ENCODE peak calls at places on chromosomes 5 and 9, in seven cellular contexts. L is transverse colon; E is cardiac muscle cell; R is activated gamma-delta T cell treated with anti-CD3 and anti-CD28 coated beads, Interleukin-2, amount 50 U/mL, for 16 hours; B is lower lobe of right lung; G is GM12865; A is GM12864. Y is an unnamed sample.

GRCh38 chr9:4572184-4572826 is 82.0 kb downstream of the SLC1A1 start:
- DNase-seq in B (no peak), E (no peak), G (no peak), L (no peak), R (no peak), A (no peak), Y (no peak)

GRCh38 chr5:9437741-9438240 is 108.1 kb downstream of the SEMA5A start:
- DNase-seq in B (no peak), R (no peak), A (no peak), L (no peak), E (no peak), G (no peak), Y (no peak)

GRCh38 chr5:93598141-93598996 is 15.3 kb downstream of the NR2F1 start:
- DNase-seq in L (no peak), A (no peak), E (no peak), G (no peak), R (no peak), B (no peak), Y (no peak)

GRCh38 chr5:94693043-94693822 is 74.8 kb downstream of the SLF1 start:
- DNase-seq in B (no peak), A (no peak), G (peak; percentile 36), E (peak; percentile 52), L (no peak), R (no peak), Y (no peak)

GRCh38 chr5:10745133-10745532 is 15.9 kb downstream of the DAP start:
- DNase-seq in E (no peak), L (no peak), G (no peak), A (no peak), B (no peak), R (no peak), Y (no peak)

GRCh38 chr9:109699019-109699418 is 81.0 kb upstream of the PALM2AKAP2 start:
- DNase-seq in R (no peak), G (no peak), L (no peak), A (no peak), B (no peak), E (no peak), Y (no peak)

GRCh38 chr5:172403191-172403794 is 51.0 kb downstream of the SH3PXD2B start:
- DNase-seq in G (no peak), L (peak; percentile 63), B (no peak), A (no peak), E (peak; percentile 48), R (no peak), Y (no peak)

GRCh38 chr9:99146574-99146973 is 41.7 kb downstream of the TGFBR1 start:
- DNase-seq in L (no peak), B (no peak), E (no peak), A (no peak), R (no peak), G (no peak), Y (no peak)

GRCh38 chr5:1548702-1549523 is 25.2 kb upstream of the LPCAT1 start:
- DNase-seq in L (no peak), G (no peak), E (no peak), B (peak; percentile 43), R (no peak), A (no peak), Y (no peak)

GRCh38 chr9:95506692-95507455 is 9.9 kb downstream of the PTCH1 start:
- DNase-seq in L (peak; percentile 62), R (no peak), A (no peak), G (peak; percentile 50), B (no peak), E (peak; percentile 69), Y (peak; percentile 71)

GRCh38 chr5:66882592-66883227 is 286.5 kb downstream of the MAST4 start:
- DNase-seq in A (peak; percentile 15), B (no peak), L (no peak), G (peak; percentile 2), R (no peak), E (no peak), Y (no peak)

GRCh38 chr5:5954199-5954598 is 424.1 kb downstream of the MED10 start:
- DNase-seq in R (no peak), G (no peak), A (no peak), E (no peak), L (no peak), B (no peak), Y (no peak)

GRCh38 chr9:98775831-98776441 is 20.4 kb downstream of the ANKS6 start:
- DNase-seq in A (peak; percentile 34), G (peak; percentile 74), E (peak; percentile 81), B (no peak), L (no peak), R (peak; percentile 18), Y (no peak)

GRCh38 chr9:134325813-134326753 is at the start of gene RXRA:
- DNase-seq in E (peak; percentile 93), B (peak; percentile 90), A (no peak), L (peak; percentile 91), G (peak; percentile 45), R (peak; percentile 55), Y (peak; percentile 94)

GRCh38 chr5:107517185-107517868 is 153.4 kb downstream of the EFNA5 start:
- DNase-seq in A (no peak), E (no peak), R (no peak), G (peak; percentile 55), L (no peak), B (no peak), Y (no peak)

GRCh38 chr5:109718216-109718615 is 28.5 kb downstream of the MAN2A1 start:
- DNase-seq in G (no peak), R (no peak), B (no peak), A (no peak), L (no peak), E (no peak), Y (no peak)

GRCh38 chr9:72588336-72588735 is 66.9 kb downstream of the TMC1 start:
- DNase-seq in A (no peak), G (no peak), E (no peak), L (no peak), B (no peak), R (no peak), Y (no peak)

GRCh38 chr5:93990504-93991085 is 249.2 kb upstream of the POU5F2 start:
- DNase-seq in G (no peak), A (no peak), E (no peak), R (no peak), L (peak; percentile 30), B (no peak), Y (no peak)

GRCh38 chr5:169577966-169578365 is 5.6 kb upstream of the SPDL1 start:
- DNase-seq in E (peak; percentile 17), R (no peak), A (no peak), B (no peak), L (no peak), G (peak; percentile 23), Y (no peak)

GRCh38 chr5:88786217-88786560 is 96.8 kb downstream of the MEF2C start:
- DNase-seq in G (no peak), R (no peak), E (no peak), L (no peak), A (no peak), B (no peak), Y (no peak)

GRCh38 chr9:101849102-101849707 is 110.8 kb upstream of the GRIN3A start:
- DNase-seq in R (no peak), G (no peak), L (peak; percentile 26), B (no peak), A (no peak), E (no peak), Y (no peak)

GRCh38 chr9:111525056-111525977 is at the start of gene ZNF483:
- DNase-seq in R (peak; percentile 37), B (peak; percentile 85), E (peak; percentile 91), L (peak; percentile 71), G (peak; percentile 58), A (no peak), Y (peak; percentile 65)

GRCh38 chr5:133735346-133735745 is 123.0 kb upstream of the FSTL4 start:
- DNase-seq in A (no peak), B (no peak), L (no peak), G (no peak), E (no peak), R (no peak), Y (no peak)

GRCh38 chr9:130347036-130347435 is 81.5 kb downstream of the HMCN2 start:
- DNase-seq in G (no peak), B (no peak), L (no peak), A (no peak), E (no peak), R (no peak), Y (no peak)

GRCh38 chr5:55146543-55147151 is 13.3 kb upstream of the GPX8 start:
- DNase-seq in B (peak; percentile 61), E (peak; percentile 90), A (peak; percentile 34), R (peak; percentile 76), G (peak; percentile 79), L (peak; percentile 83), Y (peak; percentile 66)